ENCODE peak calls at places on chromosomes 13 and 19, in six cellular contexts. One of them, this sample, is unnamed.

GRCh38 chr13:114088234-114088633 is 44.2 kb downstream of the RASA3 start:
- DNase-seq in RPMI7951: no peak
- DNase-seq in activated naive CD8-positive, alpha-beta T cell treated with anti-CD3 and anti-CD28 coated beads, Interleukin-2, amount 50 U/mL, for 16 hours: no peak
- DNase-seq in stimulated activated CD8-positive, alpha-beta memory T cell treated with anti-CD3 and anti-CD28 coated beads, Interleukin-15, amount 100 ng/mL, for 4 hours: no peak
- DNase-seq in DMS 273 treated with DMSO at 0.1 percent for 48 hours: no peak
- DNase-seq in activated CD8-positive, alpha-beta memory T cell treated with anti-CD3 and anti-CD28 coated beads for 1 hour: no peak
- DNase-seq in this sample: no peak

GRCh38 chr13:59061621-59062020 is 1102.1 kb downstream of the DIAPH3 start:
- DNase-seq in RPMI7951: no peak
- DNase-seq in DMS 273 treated with DMSO at 0.1 percent for 48 hours: no peak
- DNase-seq in activated CD8-positive, alpha-beta memory T cell treated with anti-CD3 and anti-CD28 coated beads for 1 hour: no peak
- DNase-seq in stimulated activated CD8-positive, alpha-beta memory T cell treated with anti-CD3 and anti-CD28 coated beads, Interleukin-15, amount 100 ng/mL, for 4 hours: no peak
- DNase-seq in activated naive CD8-positive, alpha-beta T cell treated with anti-CD3 and anti-CD28 coated beads, Interleukin-2, amount 50 U/mL, for 16 hours: no peak
- DNase-seq in this sample: no peak

GRCh38 chr13:113041293-113041690 is 64.3 kb upstream of the F7 start:
- DNase-seq in activated CD8-positive, alpha-beta memory T cell treated with anti-CD3 and anti-CD28 coated beads for 1 hour: no peak
- DNase-seq in DMS 273 treated with DMSO at 0.1 percent for 48 hours: no peak
- DNase-seq in activated naive CD8-positive, alpha-beta T cell treated with anti-CD3 and anti-CD28 coated beads, Interleukin-2, amount 50 U/mL, for 16 hours: no peak
- DNase-seq in RPMI7951: no peak
- DNase-seq in stimulated activated CD8-positive, alpha-beta memory T cell treated with anti-CD3 and anti-CD28 coated beads, Interleukin-15, amount 100 ng/mL, for 4 hours: no peak
- DNase-seq in this sample: no peak

GRCh38 chr13:68261105-68261504 is 1031.0 kb upstream of the PCDH9 start:
- DNase-seq in activated naive CD8-positive, alpha-beta T cell treated with anti-CD3 and anti-CD28 coated beads, Interleukin-2, amount 50 U/mL, for 16 hours: no peak
- DNase-seq in activated CD8-positive, alpha-beta memory T cell treated with anti-CD3 and anti-CD28 coated beads for 1 hour: no peak
- DNase-seq in RPMI7951: no peak
- DNase-seq in DMS 273 treated with DMSO at 0.1 percent for 48 hours: no peak
- DNase-seq in stimulated activated CD8-positive, alpha-beta memory T cell treated with anti-CD3 and anti-CD28 coated beads, Interleukin-15, amount 100 ng/mL, for 4 hours: no peak
- DNase-seq in this sample: no peak

GRCh38 chr19:22422220-22422619 is at the start of gene ZNF98:
- DNase-seq in DMS 273 treated with DMSO at 0.1 percent for 48 hours: peak
- DNase-seq in activated naive CD8-positive, alpha-beta T cell treated with anti-CD3 and anti-CD28 coated beads, Interleukin-2, amount 50 U/mL, for 16 hours: no peak
- DNase-seq in stimulated activated CD8-positive, alpha-beta memory T cell treated with anti-CD3 and anti-CD28 coated beads, Interleukin-15, amount 100 ng/mL, for 4 hours: no peak
- DNase-seq in activated CD8-positive, alpha-beta memory T cell treated with anti-CD3 and anti-CD28 coated beads for 1 hour: no peak
- DNase-seq in RPMI7951: peak
- DNase-seq in this sample: no peak

GRCh38 chr19:1104452-1105216 is 840 bp downstream of the GPX4 start:
- DNase-seq in stimulated activated CD8-positive, alpha-beta memory T cell treated with anti-CD3 and anti-CD28 coated beads, Interleukin-15, amount 100 ng/mL, for 4 hours: no peak
- DNase-seq in DMS 273 treated with DMSO at 0.1 percent for 48 hours: no peak
- DNase-seq in activated CD8-positive, alpha-beta memory T cell treated with anti-CD3 and anti-CD28 coated beads for 1 hour: no peak
- DNase-seq in activated naive CD8-positive, alpha-beta T cell treated with anti-CD3 and anti-CD28 coated beads, Interleukin-2, amount 50 U/mL, for 16 hours: peak
- DNase-seq in RPMI7951: peak
- DNase-seq in this sample: peak

GRCh38 chr19:18685597-18686164 is 2.2 kb downstream of the CRTC1 start:
- DNase-seq in RPMI7951: no peak
- DNase-seq in DMS 273 treated with DMSO at 0.1 percent for 48 hours: no peak
- DNase-seq in activated CD8-positive, alpha-beta memory T cell treated with anti-CD3 and anti-CD28 coated beads for 1 hour: no peak
- DNase-seq in activated naive CD8-positive, alpha-beta T cell treated with anti-CD3 and anti-CD28 coated beads, Interleukin-2, amount 50 U/mL, for 16 hours: no peak
- DNase-seq in stimulated activated CD8-positive, alpha-beta memory T cell treated with anti-CD3 and anti-CD28 coated beads, Interleukin-15, amount 100 ng/mL, for 4 hours: no peak
- DNase-seq in this sample: no peak

GRCh38 chr13:66222926-66223325 is 1007.2 kb downstream of the PCDH9 start:
- DNase-seq in activated CD8-positive, alpha-beta memory T cell treated with anti-CD3 and anti-CD28 coated beads for 1 hour: no peak
- DNase-seq in DMS 273 treated with DMSO at 0.1 percent for 48 hours: no peak
- DNase-seq in stimulated activated CD8-positive, alpha-beta memory T cell treated with anti-CD3 and anti-CD28 coated beads, Interleukin-15, amount 100 ng/mL, for 4 hours: no peak
- DNase-seq in RPMI7951: no peak
- DNase-seq in activated naive CD8-positive, alpha-beta T cell treated with anti-CD3 and anti-CD28 coated beads, Interleukin-2, amount 50 U/mL, for 16 hours: no peak
- DNase-seq in this sample: no peak

GRCh38 chr13:26855071-26855470 is 94.5 kb upstream of the GPR12 start:
- DNase-seq in activated CD8-positive, alpha-beta memory T cell treated with anti-CD3 and anti-CD28 coated beads for 1 hour: no peak
- DNase-seq in DMS 273 treated with DMSO at 0.1 percent for 48 hours: no peak
- DNase-seq in activated naive CD8-positive, alpha-beta T cell treated with anti-CD3 and anti-CD28 coated beads, Interleukin-2, amount 50 U/mL, for 16 hours: no peak
- DNase-seq in stimulated activated CD8-positive, alpha-beta memory T cell treated with anti-CD3 and anti-CD28 coated beads, Interleukin-15, amount 100 ng/mL, for 4 hours: no peak
- DNase-seq in RPMI7951: no peak
- DNase-seq in this sample: no peak

GRCh38 chr19:6530385-6531162 is at the start of gene TNFSF9:
- DNase-seq in activated naive CD8-positive, alpha-beta T cell treated with anti-CD3 and anti-CD28 coated beads, Interleukin-2, amount 50 U/mL, for 16 hours: peak
- DNase-seq in activated CD8-positive, alpha-beta memory T cell treated with anti-CD3 and anti-CD28 coated beads for 1 hour: peak
- DNase-seq in RPMI7951: peak
- DNase-seq in stimulated activated CD8-positive, alpha-beta memory T cell treated with anti-CD3 and anti-CD28 coated beads, Interleukin-15, amount 100 ng/mL, for 4 hours: peak
- DNase-seq in DMS 273 treated with DMSO at 0.1 percent for 48 hours: peak
- DNase-seq in this sample: peak

GRCh38 chr13:95099541-95099940 is 201.7 kb downstream of the ABCC4 start:
- DNase-seq in stimulated activated CD8-positive, alpha-beta memory T cell treated with anti-CD3 and anti-CD28 coated beads, Interleukin-15, amount 100 ng/mL, for 4 hours: no peak
- DNase-seq in activated CD8-positive, alpha-beta memory T cell treated with anti-CD3 and anti-CD28 coated beads for 1 hour: no peak
- DNase-seq in activated naive CD8-positive, alpha-beta T cell treated with anti-CD3 and anti-CD28 coated beads, Interleukin-2, amount 50 U/mL, for 16 hours: no peak
- DNase-seq in DMS 273 treated with DMSO at 0.1 percent for 48 hours: no peak
- DNase-seq in RPMI7951: peak
- DNase-seq in this sample: peak

GRCh38 chr19:47601180-47601904 is 7.6 kb upstream of the BICRA start:
- DNase-seq in DMS 273 treated with DMSO at 0.1 percent for 48 hours: no peak
- DNase-seq in activated CD8-positive, alpha-beta memory T cell treated with anti-CD3 and anti-CD28 coated beads for 1 hour: no peak
- DNase-seq in stimulated activated CD8-positive, alpha-beta memory T cell treated with anti-CD3 and anti-CD28 coated beads, Interleukin-15, amount 100 ng/mL, for 4 hours: no peak
- DNase-seq in RPMI7951: no peak
- DNase-seq in activated naive CD8-positive, alpha-beta T cell treated with anti-CD3 and anti-CD28 coated beads, Interleukin-2, amount 50 U/mL, for 16 hours: no peak
- DNase-seq in this sample: no peak

GRCh38 chr13:94138831-94139230 is 340.7 kb downstream of the DCT start:
- DNase-seq in DMS 273 treated with DMSO at 0.1 percent for 48 hours: no peak
- DNase-seq in activated CD8-positive, alpha-beta memory T cell treated with anti-CD3 and anti-CD28 coated beads for 1 hour: no peak
- DNase-seq in stimulated activated CD8-positive, alpha-beta memory T cell treated with anti-CD3 and anti-CD28 coated beads, Interleukin-15, amount 100 ng/mL, for 4 hours: no peak
- DNase-seq in activated naive CD8-positive, alpha-beta T cell treated with anti-CD3 and anti-CD28 coated beads, Interleukin-2, amount 50 U/mL, for 16 hours: no peak
- DNase-seq in RPMI7951: no peak
- DNase-seq in this sample: no peak

GRCh38 chr19:291561-292280 is 518 bp upstream of the PLPP2 start:
- DNase-seq in DMS 273 treated with DMSO at 0.1 percent for 48 hours: no peak
- DNase-seq in RPMI7951: no peak
- DNase-seq in activated CD8-positive, alpha-beta memory T cell treated with anti-CD3 and anti-CD28 coated beads for 1 hour: no peak
- DNase-seq in stimulated activated CD8-positive, alpha-beta memory T cell treated with anti-CD3 and anti-CD28 coated beads, Interleukin-15, amount 100 ng/mL, for 4 hours: no peak
- DNase-seq in activated naive CD8-positive, alpha-beta T cell treated with anti-CD3 and anti-CD28 coated beads, Interleukin-2, amount 50 U/mL, for 16 hours: no peak
- DNase-seq in this sample: no peak

GRCh38 chr13:46778095-46778494 is 18.9 kb downstream of the ESD start:
- DNase-seq in stimulated activated CD8-positive, alpha-beta memory T cell treated with anti-CD3 and anti-CD28 coated beads, Interleukin-15, amount 100 ng/mL, for 4 hours: no peak
- DNase-seq in activated naive CD8-positive, alpha-beta T cell treated with anti-CD3 and anti-CD28 coated beads, Interleukin-2, amount 50 U/mL, for 16 hours: no peak
- DNase-seq in DMS 273 treated with DMSO at 0.1 percent for 48 hours: no peak
- DNase-seq in activated CD8-positive, alpha-beta memory T cell treated with anti-CD3 and anti-CD28 coated beads for 1 hour: no peak
- DNase-seq in RPMI7951: no peak
- DNase-seq in this sample: no peak

GRCh38 chr19:54458648-54459281 is 4.8 kb downstream of the LENG9 start:
- DNase-seq in activated CD8-positive, alpha-beta memory T cell treated with anti-CD3 and anti-CD28 coated beads for 1 hour: no peak
- DNase-seq in RPMI7951: no peak
- DNase-seq in activated naive CD8-positive, alpha-beta T cell treated with anti-CD3 and anti-CD28 coated beads, Interleukin-2, amount 50 U/mL, for 16 hours: no peak
- DNase-seq in stimulated activated CD8-positive, alpha-beta memory T cell treated with anti-CD3 and anti-CD28 coated beads, Interleukin-15, amount 100 ng/mL, for 4 hours: no peak
- DNase-seq in DMS 273 treated with DMSO at 0.1 percent for 48 hours: no peak
- DNase-seq in this sample: no peak

GRCh38 chr13:20882206-20882605 is 20.3 kb downstream of the XPO4 start:
- DNase-seq in activated CD8-positive, alpha-beta memory T cell treated with anti-CD3 and anti-CD28 coated beads for 1 hour: no peak
- DNase-seq in stimulated activated CD8-positive, alpha-beta memory T cell treated with anti-CD3 and anti-CD28 coated beads, Interleukin-15, amount 100 ng/mL, for 4 hours: no peak
- DNase-seq in DMS 273 treated with DMSO at 0.1 percent for 48 hours: peak
- DNase-seq in RPMI7951: peak
- DNase-seq in activated naive CD8-positive, alpha-beta T cell treated with anti-CD3 and anti-CD28 coated beads, Interleukin-2, amount 50 U/mL, for 16 hours: no peak
- DNase-seq in this sample: peak

GRCh38 chr19:33089061-33089460 is 8.1 kb downstream of the GPATCH1 start:
- DNase-seq in stimulated activated CD8-positive, alpha-beta memory T cell treated with anti-CD3 and anti-CD28 coated beads, Interleukin-15, amount 100 ng/mL, for 4 hours: no peak
- DNase-seq in RPMI7951: no peak
- DNase-seq in activated CD8-positive, alpha-beta memory T cell treated with anti-CD3 and anti-CD28 coated beads for 1 hour: no peak
- DNase-seq in activated naive CD8-positive, alpha-beta T cell treated with anti-CD3 and anti-CD28 coated beads, Interleukin-2, amount 50 U/mL, for 16 hours: no peak
- DNase-seq in DMS 273 treated with DMSO at 0.1 percent for 48 hours: no peak
- DNase-seq in this sample: no peak

GRCh38 chr19:49691243-49692101 is 556 bp downstream of the CPT1C start:
- DNase-seq in RPMI7951: peak
- DNase-seq in activated naive CD8-positive, alpha-beta T cell treated with anti-CD3 and anti-CD28 coated beads, Interleukin-2, amount 50 U/mL, for 16 hours: no peak
- DNase-seq in stimulated activated CD8-positive, alpha-beta memory T cell treated with anti-CD3 and anti-CD28 coated beads, Interleukin-15, amount 100 ng/mL, for 4 hours: no peak
- DNase-seq in activated CD8-positive, alpha-beta memory T cell treated with anti-CD3 and anti-CD28 coated beads for 1 hour: no peak
- DNase-seq in DMS 273 treated with DMSO at 0.1 percent for 48 hours: no peak
- DNase-seq in this sample: peak

GRCh38 chr19:19459099-19459498 is 53.6 kb downstream of the GATAD2A start:
- DNase-seq in activated naive CD8-positive, alpha-beta T cell treated with anti-CD3 and anti-CD28 coated beads, Interleukin-2, amount 50 U/mL, for 16 hours: no peak
- DNase-seq in DMS 273 treated with DMSO at 0.1 percent for 48 hours: no peak
- DNase-seq in activated CD8-positive, alpha-beta memory T cell treated with anti-CD3 and anti-CD28 coated beads for 1 hour: no peak
- DNase-seq in stimulated activated CD8-positive, alpha-beta memory T cell treated with anti-CD3 and anti-CD28 coated beads, Interleukin-15, amount 100 ng/mL, for 4 hours: no peak
- DNase-seq in RPMI7951: peak
- DNase-seq in this sample: peak

GRCh38 chr19:18157465-18158063 is 4.6 kb downstream of the PIK3R2 start:
- DNase-seq in activated naive CD8-positive, alpha-beta T cell treated with anti-CD3 and anti-CD28 coated beads, Interleukin-2, amount 50 U/mL, for 16 hours: no peak
- DNase-seq in stimulated activated CD8-positive, alpha-beta memory T cell treated with anti-CD3 and anti-CD28 coated beads, Interleukin-15, amount 100 ng/mL, for 4 hours: no peak
- DNase-seq in activated CD8-positive, alpha-beta memory T cell treated with anti-CD3 and anti-CD28 coated beads for 1 hour: no peak
- DNase-seq in DMS 273 treated with DMSO at 0.1 percent for 48 hours: peak
- DNase-seq in RPMI7951: no peak
- DNase-seq in this sample: no peak

GRCh38 chr19:53086949-53087348 is 16.3 kb downstream of the ZNF160 start:
- DNase-seq in stimulated activated CD8-positive, alpha-beta memory T cell treated with anti-CD3 and anti-CD28 coated beads, Interleukin-15, amount 100 ng/mL, for 4 hours: no peak
- DNase-seq in activated naive CD8-positive, alpha-beta T cell treated with anti-CD3 and anti-CD28 coated beads, Interleukin-2, amount 50 U/mL, for 16 hours: no peak
- DNase-seq in DMS 273 treated with DMSO at 0.1 percent for 48 hours: no peak
- DNase-seq in activated CD8-positive, alpha-beta memory T cell treated with anti-CD3 and anti-CD28 coated beads for 1 hour: no peak
- DNase-seq in RPMI7951: no peak
- DNase-seq in this sample: peak

GRCh38 chr13:108643646-108644353 is 14.4 kb downstream of the MYO16 start:
- DNase-seq in DMS 273 treated with DMSO at 0.1 percent for 48 hours: no peak
- DNase-seq in activated CD8-positive, alpha-beta memory T cell treated with anti-CD3 and anti-CD28 coated beads for 1 hour: no peak
- DNase-seq in activated naive CD8-positive, alpha-beta T cell treated with anti-CD3 and anti-CD28 coated beads, Interleukin-2, amount 50 U/mL, for 16 hours: no peak
- DNase-seq in RPMI7951: no peak
- DNase-seq in stimulated activated CD8-positive, alpha-beta memory T cell treated with anti-CD3 and anti-CD28 coated beads, Interleukin-15, amount 100 ng/mL, for 4 hours: no peak
- DNase-seq in this sample: no peak

GRCh38 chr19:34983786-34984185 is 16.3 kb upstream of the GRAMD1A start:
- DNase-seq in stimulated activated CD8-positive, alpha-beta memory T cell treated with anti-CD3 and anti-CD28 coated beads, Interleukin-15, amount 100 ng/mL, for 4 hours: no peak
- DNase-seq in RPMI7951: no peak
- DNase-seq in activated naive CD8-positive, alpha-beta T cell treated with anti-CD3 and anti-CD28 coated beads, Interleukin-2, amount 50 U/mL, for 16 hours: no peak
- DNase-seq in activated CD8-positive, alpha-beta memory T cell treated with anti-CD3 and anti-CD28 coated beads for 1 hour: no peak
- DNase-seq in DMS 273 treated with DMSO at 0.1 percent for 48 hours: no peak
- DNase-seq in this sample: no peak

GRCh38 chr19:9757544-9758501 is 10.7 kb downstream of the ZNF846 start:
- DNase-seq in RPMI7951: peak
- DNase-seq in activated CD8-positive, alpha-beta memory T cell treated with anti-CD3 and anti-CD28 coated beads for 1 hour: no peak
- DNase-seq in activated naive CD8-positive, alpha-beta T cell treated with anti-CD3 and anti-CD28 coated beads, Interleukin-2, amount 50 U/mL, for 16 hours: no peak
- DNase-seq in stimulated activated CD8-positive, alpha-beta memory T cell treated with anti-CD3 and anti-CD28 coated beads, Interleukin-15, amount 100 ng/mL, for 4 hours: no peak
- DNase-seq in DMS 273 treated with DMSO at 0.1 percent for 48 hours: no peak
- DNase-seq in this sample: peak

GRCh38 chr13:109412232-109412935 is 374.0 kb downstream of the IRS2 start:
- DNase-seq in RPMI7951: peak
- DNase-seq in activated naive CD8-positive, alpha-beta T cell treated with anti-CD3 and anti-CD28 coated beads, Interleukin-2, amount 50 U/mL, for 16 hours: no peak
- DNase-seq in stimulated activated CD8-positive, alpha-beta memory T cell treated with anti-CD3 and anti-CD28 coated beads, Interleukin-15, amount 100 ng/mL, for 4 hours: no peak
- DNase-seq in DMS 273 treated with DMSO at 0.1 percent for 48 hours: no peak
- DNase-seq in activated CD8-positive, alpha-beta memory T cell treated with anti-CD3 and anti-CD28 coated beads for 1 hour: no peak
- DNase-seq in this sample: peak

GRCh38 chr13:103273825-103274224 is 207.6 kb upstream of the SLC10A2 start:
- DNase-seq in RPMI7951: no peak
- DNase-seq in DMS 273 treated with DMSO at 0.1 percent for 48 hours: no peak
- DNase-seq in activated naive CD8-positive, alpha-beta T cell treated with anti-CD3 and anti-CD28 coated beads, Interleukin-2, amount 50 U/mL, for 16 hours: no peak
- DNase-seq in activated CD8-positive, alpha-beta memory T cell treated with anti-CD3 and anti-CD28 coated beads for 1 hour: no peak
- DNase-seq in stimulated activated CD8-positive, alpha-beta memory T cell treated with anti-CD3 and anti-CD28 coated beads, Interleukin-15, amount 100 ng/mL, for 4 hours: no peak
- DNase-seq in this sample: no peak

GRCh38 chr13:113949546-113949945 is 24.3 kb downstream of the C13orf46 start:
- DNase-seq in RPMI7951: no peak
- DNase-seq in DMS 273 treated with DMSO at 0.1 percent for 48 hours: no peak
- DNase-seq in activated CD8-positive, alpha-beta memory T cell treated with anti-CD3 and anti-CD28 coated beads for 1 hour: no peak
- DNase-seq in stimulated activated CD8-positive, alpha-beta memory T cell treated with anti-CD3 and anti-CD28 coated beads, Interleukin-15, amount 100 ng/mL, for 4 hours: no peak
- DNase-seq in activated naive CD8-positive, alpha-beta T cell treated with anti-CD3 and anti-CD28 coated beads, Interleukin-2, amount 50 U/mL, for 16 hours: no peak
- DNase-seq in this sample: no peak

GRCh38 chr19:47658431-47659383 is 49.8 kb downstream of the BICRA start:
- DNase-seq in RPMI7951: no peak
- DNase-seq in DMS 273 treated with DMSO at 0.1 percent for 48 hours: no peak
- DNase-seq in activated naive CD8-positive, alpha-beta T cell treated with anti-CD3 and anti-CD28 coated beads, Interleukin-2, amount 50 U/mL, for 16 hours: no peak
- DNase-seq in activated CD8-positive, alpha-beta memory T cell treated with anti-CD3 and anti-CD28 coated beads for 1 hour: no peak
- DNase-seq in stimulated activated CD8-positive, alpha-beta memory T cell treated with anti-CD3 and anti-CD28 coated beads, Interleukin-15, amount 100 ng/mL, for 4 hours: no peak
- DNase-seq in this sample: no peak

GRCh38 chr13:106038752-106039151 is 496.7 kb downstream of the EFNB2 start:
- DNase-seq in activated CD8-positive, alpha-beta memory T cell treated with anti-CD3 and anti-CD28 coated beads for 1 hour: no peak
- DNase-seq in activated naive CD8-positive, alpha-beta T cell treated with anti-CD3 and anti-CD28 coated beads, Interleukin-2, amount 50 U/mL, for 16 hours: no peak
- DNase-seq in RPMI7951: peak
- DNase-seq in DMS 273 treated with DMSO at 0.1 percent for 48 hours: no peak
- DNase-seq in stimulated activated CD8-positive, alpha-beta memory T cell treated with anti-CD3 and anti-CD28 coated beads, Interleukin-15, amount 100 ng/mL, for 4 hours: no peak
- DNase-seq in this sample: peak

GRCh38 chr13:112760931-112761330 is 71.1 kb downstream of the ATP11A start:
- DNase-seq in activated CD8-positive, alpha-beta memory T cell treated with anti-CD3 and anti-CD28 coated beads for 1 hour: no peak
- DNase-seq in stimulated activated CD8-positive, alpha-beta memory T cell treated with anti-CD3 and anti-CD28 coated beads, Interleukin-15, amount 100 ng/mL, for 4 hours: no peak
- DNase-seq in activated naive CD8-positive, alpha-beta T cell treated with anti-CD3 and anti-CD28 coated beads, Interleukin-2, amount 50 U/mL, for 16 hours: no peak
- DNase-seq in RPMI7951: no peak
- DNase-seq in DMS 273 treated with DMSO at 0.1 percent for 48 hours: no peak
- DNase-seq in this sample: no peak

GRCh38 chr13:113169277-113170272 is 11.1 kb downstream of the PROZ start:
- DNase-seq in stimulated activated CD8-positive, alpha-beta memory T cell treated with anti-CD3 and anti-CD28 coated beads, Interleukin-15, amount 100 ng/mL, for 4 hours: no peak
- DNase-seq in DMS 273 treated with DMSO at 0.1 percent for 48 hours: no peak
- DNase-seq in activated naive CD8-positive, alpha-beta T cell treated with anti-CD3 and anti-CD28 coated beads, Interleukin-2, amount 50 U/mL, for 16 hours: no peak
- DNase-seq in RPMI7951: no peak
- DNase-seq in activated CD8-positive, alpha-beta memory T cell treated with anti-CD3 and anti-CD28 coated beads for 1 hour: no peak
- DNase-seq in this sample: no peak

GRCh38 chr19:40616178-40616577 is 15.0 kb downstream of the LTBP4 start:
- DNase-seq in activated CD8-positive, alpha-beta memory T cell treated with anti-CD3 and anti-CD28 coated beads for 1 hour: no peak
- DNase-seq in stimulated activated CD8-positive, alpha-beta memory T cell treated with anti-CD3 and anti-CD28 coated beads, Interleukin-15, amount 100 ng/mL, for 4 hours: no peak
- DNase-seq in DMS 273 treated with DMSO at 0.1 percent for 48 hours: no peak
- DNase-seq in activated naive CD8-positive, alpha-beta T cell treated with anti-CD3 and anti-CD28 coated beads, Interleukin-2, amount 50 U/mL, for 16 hours: no peak
- DNase-seq in RPMI7951: no peak
- DNase-seq in this sample: no peak

This sample was measured in EL.